ENCODE peak calls at places on chromosome 7, in five cellular contexts. R is HTR-8/SVneo; K is SW 1271; A is stimulated activated CD4-positive, alpha-beta T cell treated with anti-CD3 and anti-CD28 coated beads, TNF-alpha, amount 100 ng/mL, for 1 hour; S is nucleus accumbens. M is an unnamed sample.

GRCh38 chr7:68892211-68892610 is 706.1 kb upstream of the AUTS2 start:
- DNase-seq in S (no peak), A (no peak), K (no peak), R (no peak), M (no peak)

GRCh38 chr7:33534830-33535229 is 370.5 kb upstream of the BMPER start:
- DNase-seq in K (no peak), S (no peak), R (no peak), A (no peak), M (no peak)

GRCh38 chr7:157079116-157079515 is 59.6 kb upstream of the UBE3C start:
- DNase-seq in K (no peak), R (no peak), A (no peak), S (no peak), M (no peak)

GRCh38 chr7:85065306-85065705 is 121.5 kb downstream of the SEMA3D start:
- DNase-seq in S (no peak), K (no peak), A (no peak), R (no peak), M (no peak)

GRCh38 chr7:66330961-66331360 is 125.8 kb downstream of the TPST1 start:
- DNase-seq in K (no peak), A (no peak), S (no peak), R (no peak), M (no peak)

GRCh38 chr7:2613926-2614613 is 17.7 kb upstream of the TTYH3 start:
- DNase-seq in A (no peak), K (no peak), S (no peak), R (no peak), M (no peak)

GRCh38 chr7:86932038-86932512 is 127.4 kb downstream of the ELAPOR2 start:
- DNase-seq in S (no peak), R (no peak), A (no peak), K (no peak), M (peak)

GRCh38 chr7:75739796-75740672 is 1.3 kb upstream of the HIP1 start:
- DNase-seq in A (no peak), K (no peak), S (no peak), R (no peak), M (no peak)

GRCh38 chr7:29109815-29110385 is 36.4 kb downstream of the CPVL start:
- DNase-seq in A (no peak), K (no peak), S (no peak), R (no peak), M (no peak)